ENCODE peak calls at places on chromosomes 1 and 21, in seven cellular contexts. O is neural progenitor cell, D is breast epithelium, X is pancreas, W is HFFc6, G is adrenal gland, N is RWPE1. A is an unnamed sample.

GRCh38 chr1:221430133-221430960 is 311.5 kb downstream of the DUSP10 start:
- DNase-seq in O (no peak), D (no peak), X (no peak), W (no peak), G (no peak), N (no peak), A (no peak)

GRCh38 chr1:109850827-109851226 is 59.8 kb upstream of the CSF1 start:
- DNase-seq in O (no peak), D (no peak), X (no peak), W (no peak), G (no peak), N (peak; percentile 29), A (no peak)

GRCh38 chr1:202093856-202094255 is 28.9 kb upstream of the GPR37L1 start:
- DNase-seq in O (no peak), D (no peak), X (no peak), W (no peak), G (no peak), N (no peak), A (no peak)

GRCh38 chr1:174580801-174581200 is 133.0 kb downstream of the GPR52 start:
- DNase-seq in O (no peak), D (no peak), X (no peak), W (no peak), G (no peak), N (no peak), A (no peak)

GRCh38 chr1:55192093-55192492 is 23.1 kb downstream of the USP24 start:
- DNase-seq in O (no peak), D (no peak), X (no peak), W (no peak), G (no peak), N (no peak), A (no peak)

GRCh38 chr1:235908742-235909520 is 42.2 kb upstream of the LYST start:
- DNase-seq in O (no peak), D (no peak), X (no peak), W (peak; percentile 86), G (peak; percentile 40), N (peak; percentile 89), A (no peak)

GRCh38 chr1:185843971-185844370 is 109.8 kb downstream of the HMCN1 start:
- DNase-seq in O (no peak), D (no peak), X (no peak), W (no peak), G (no peak), N (no peak), A (no peak)

GRCh38 chr1:5891736-5892135 is 100.5 kb downstream of the NPHP4 start:
- DNase-seq in O (no peak), D (no peak), X (no peak), W (peak; percentile 13), G (no peak), N (no peak), A (no peak)

GRCh38 chr1:42817976-42818375 is 779 bp upstream of the SVBP start:
- DNase-seq in O (no peak), D (no peak), X (no peak), W (no peak), G (no peak), N (no peak), A (no peak)

GRCh38 chr1:155206891-155207577 is 663 bp downstream of the THBS3 start:
- DNase-seq in O (peak; percentile 84), D (peak; percentile 88), X (peak; percentile 81), W (peak; percentile 78), G (peak; percentile 88), N (peak; percentile 75), A (peak; percentile 87)

GRCh38 chr1:116826818-116827606 is 72.8 kb downstream of the CD2 start:
- DNase-seq in O (no peak), D (no peak), X (no peak), W (no peak), G (no peak), N (peak; percentile 75), A (no peak)

GRCh38 chr21:39085843-39086415 is 97.3 kb downstream of the PSMG1 start:
- DNase-seq in O (no peak), D (no peak), X (no peak), W (no peak), G (no peak), N (no peak), A (no peak)

GRCh38 chr1:30407030-30407861 is 316.1 kb downstream of the MATN1 start:
- DNase-seq in O (peak; percentile 11), D (peak; percentile 10), X (peak; percentile 1), W (no peak), G (no peak), N (no peak), A (no peak)

GRCh38 chr1:53326598-53327182 is 1.2 kb downstream of the LRP8 start:
- DNase-seq in O (peak; percentile 82), D (no peak), X (no peak), W (no peak), G (no peak), N (peak; percentile 60), A (no peak)

GRCh38 chr1:204367956-204368355 is 8.2 kb upstream of the PLEKHA6 start:
- DNase-seq in O (no peak), D (no peak), X (no peak), W (no peak), G (no peak), N (no peak), A (no peak)

GRCh38 chr1:245894843-245895242 is 612.2 kb downstream of the SMYD3 start:
- DNase-seq in O (no peak), D (no peak), X (no peak), W (no peak), G (no peak), N (no peak), A (no peak)

GRCh38 chr21:34219334-34220020 is 144.3 kb upstream of the KCNE2 start:
- DNase-seq in O (no peak), D (no peak), X (no peak), W (no peak), G (no peak), N (no peak), A (no peak)

GRCh38 chr1:85560305-85560704 is 20.3 kb upstream of the CCN1 start:
- DNase-seq in O (no peak), D (no peak), X (no peak), W (no peak), G (no peak), N (no peak), A (no peak)

GRCh38 chr1:10628685-10629084 is 153.9 kb downstream of the PEX14 start:
- DNase-seq in O (no peak), D (peak; percentile 64), X (peak; percentile 64), W (no peak), G (peak; percentile 73), N (no peak), A (no peak)

GRCh38 chr1:35044406-35044805 is 12.7 kb upstream of the ZMYM6 start:
- DNase-seq in O (no peak), D (no peak), X (no peak), W (no peak), G (no peak), N (no peak), A (no peak)

GRCh38 chr1:182253319-182253718 is 138.3 kb downstream of the GLUL start:
- DNase-seq in O (no peak), D (no peak), X (no peak), W (no peak), G (no peak), N (no peak), A (no peak)

GRCh38 chr21:15422761-15423160 is 307.0 kb upstream of the USP25 start:
- DNase-seq in O (no peak), D (no peak), X (no peak), W (no peak), G (no peak), N (peak; percentile 56), A (no peak)

GRCh38 chr1:21865943-21866628 is 54.0 kb downstream of the LDLRAD2 start:
- DNase-seq in O (peak; percentile 28), D (no peak), X (no peak), W (no peak), G (no peak), N (no peak), A (no peak)

GRCh38 chr1:82775402-82776000 is 974.8 kb downstream of the ADGRL2 start:
- DNase-seq in O (peak; percentile 58), D (no peak), X (peak; percentile 42), W (no peak), G (peak; percentile 20), N (peak; percentile 6), A (peak; percentile 62)
- TF ChIP-seq CTCF in O (peak; percentile 71), D (no peak), X (no peak), W (peak; percentile 51), G (peak; percentile 12), N (peak; percentile 31), A (no peak)

GRCh38 chr1:209899948-209900347 is 38.1 kb upstream of the SYT14 start:
- DNase-seq in O (peak; percentile 56), D (no peak), X (no peak), W (no peak), G (no peak), N (no peak), A (no peak)
- TF ChIP-seq CTCF in O (peak; percentile 55), D (no peak), X (no peak), W (peak; percentile 71), G (no peak), N (no peak), A (no peak)

DNA sequence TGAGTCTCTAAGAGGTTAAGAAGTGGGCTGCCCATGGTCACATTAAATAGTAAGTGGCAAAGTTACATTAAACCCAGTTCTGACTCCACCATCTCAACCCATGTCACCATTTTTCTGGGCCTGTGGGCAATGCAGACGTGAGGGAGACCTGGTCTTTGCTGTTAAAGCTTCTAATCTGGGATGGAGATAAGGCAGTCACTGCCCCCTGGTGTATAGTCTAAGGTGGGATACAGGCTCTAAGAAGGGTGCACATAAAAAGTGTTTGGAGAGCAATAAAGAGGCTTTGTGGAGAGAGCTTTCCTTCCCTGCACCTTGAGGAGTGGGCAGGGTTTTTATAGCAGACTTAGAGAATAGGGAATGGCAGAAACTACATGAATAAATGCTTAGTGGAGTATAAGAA is 141.3 kb downstream of the ROR1 start:
- DNase-seq in O (peak; percentile 51), D (no peak), X (no peak), W (no peak), G (no peak), N (no peak), A (no peak)
- TF ChIP-seq CTCF in O (peak; percentile 57), D (no peak), X (no peak), W (peak; percentile 68), G (peak; percentile 7), N (no peak), A (no peak)

GRCh38 chr1:67465371-67465770 is 35.2 kb upstream of the SERBP1 start:
- DNase-seq in O (no peak), D (no peak), X (no peak), W (no peak), G (peak; percentile 43), N (no peak), A (no peak)

GRCh38 chr1:67464058-67464457 is 33.9 kb upstream of the SERBP1 start:
- DNase-seq in O (no peak), D (no peak), X (no peak), W (no peak), G (no peak), N (no peak), A (no peak)

GRCh38 chr1:67468066-67468718 is 38.0 kb upstream of the SERBP1 start:
- DNase-seq in O (no peak), D (no peak), X (no peak), W (peak; percentile 32), G (no peak), N (peak; percentile 26), A (no peak)

GRCh38 chr1:67463298-67463960 is 33.2 kb upstream of the SERBP1 start:
- DNase-seq in O (peak; percentile 73), D (no peak), X (no peak), W (no peak), G (no peak), N (no peak), A (no peak)

DNA sequence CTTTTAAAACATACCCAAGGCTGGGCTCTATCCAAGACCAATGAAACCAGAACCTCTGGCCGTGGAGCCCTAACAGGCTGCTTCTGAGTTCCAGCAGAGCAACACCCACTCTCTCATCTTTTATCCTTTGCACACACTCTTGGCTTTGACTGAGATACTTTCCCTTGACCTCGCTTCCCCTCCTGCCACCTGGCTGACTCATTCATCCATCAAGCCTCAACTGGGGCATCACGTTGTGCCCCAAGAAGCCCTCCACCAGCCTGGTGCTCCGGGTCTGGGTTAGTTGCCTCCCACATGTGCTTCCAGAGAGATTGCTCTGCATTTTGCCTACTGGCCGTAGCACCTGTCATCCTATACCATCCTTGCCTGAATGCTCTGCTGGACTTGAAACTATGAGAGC is 34.5 kb upstream of the SERBP1 start:
- DNase-seq in O (no peak), D (no peak), X (no peak), W (no peak), G (no peak), N (no peak), A (no peak)
- TF ChIP-seq CTCF in O (no peak), D (no peak), X (no peak), W (no peak), G (no peak), N (no peak), A (no peak)